ENCODE peak calls at places on chromosomes 3 and 15, in four cellular contexts. R is HepG2, L is SK-N-SH, O is K562. F is an unnamed sample.

GRCh38 chr15:77853910-77854309 is 221.2 kb upstream of the LINGO1 start:
- DNase-seq in R (no peak), L (no peak), O (no peak), F (no peak)

GRCh38 chr3:69342074-69342473 is 43.8 kb downstream of the FRMD4B start:
- DNase-seq in R (no peak), L (no peak), O (no peak), F (no peak)

GRCh38 chr15:90046846-90047481 is 45.8 kb downstream of the ZNF710 start:
- DNase-seq in R (no peak), L (no peak), O (no peak), F (no peak)

GRCh38 chr3:129942296-129942695 is 32.2 kb upstream of the TRH start:
- DNase-seq in R (peak), L (peak), O (peak), F (peak)

GRCh38 chr15:70096215-70096974 is 1.3 kb downstream of the TLE3 start:
- DNase-seq in R (no peak), L (peak), O (peak), F (peak)

GRCh38 chr3:106006001-106006400 is 137.2 kb upstream of the CBLB start:
- DNase-seq in R (no peak), L (no peak), O (no peak), F (no peak)

GRCh38 chr3:40387001-40387894 is at the start of gene ENTPD3:
- DNase-seq in R (no peak), L (peak), O (peak), F (peak)

GRCh38 chr3:42529463-42529862 is 27.0 kb downstream of the VIPR1 start:
- DNase-seq in R (no peak), L (no peak), O (no peak), F (no peak)

GRCh38 chr3:141019244-141019643 is 31.9 kb upstream of the SPSB4 start:
- DNase-seq in R (no peak), L (no peak), O (no peak), F (peak)

GRCh38 chr15:92247649-92248242 is 145.9 kb upstream of the ST8SIA2 start:
- DNase-seq in R (no peak), L (no peak), O (no peak), F (no peak)

GRCh38 chr3:45208587-45208986 is 17.5 kb downstream of the TMEM158 start:
- DNase-seq in R (no peak), L (no peak), O (no peak), F (no peak)

GRCh38 chr3:127168271-127168670 is 24.7 kb upstream of the PRR23E start:
- DNase-seq in R (no peak), L (no peak), O (no peak), F (no peak)

GRCh38 chr3:23439080-23439479 is 236.0 kb downstream of the UBE2E2 start:
- DNase-seq in R (no peak), L (no peak), O (no peak), F (no peak)

GRCh38 chr3:24042174-24042878 is 97.2 kb downstream of the NR1D2 start:
- DNase-seq in R (no peak), L (no peak), O (no peak), F (no peak)

GRCh38 chr3:15722877-15723623 is 74.7 kb downstream of the ANKRD28 start:
- DNase-seq in R (no peak), L (no peak), O (no peak), F (no peak)

GRCh38 chr15:66100761-66101160 is 152.8 kb downstream of the MEGF11 start:
- DNase-seq in R (no peak), L (no peak), O (no peak), F (no peak)

GRCh38 chr15:50816191-50816590 is 50.7 kb upstream of the SPPL2A start:
- DNase-seq in R (no peak), L (no peak), O (no peak), F (no peak)

GRCh38 chr15:100058458-100058857 is 283.3 kb downstream of the ADAMTS17 start:
- DNase-seq in R (no peak), L (no peak), O (no peak), F (no peak)

GRCh38 chr15:66246937-66247336 is 6.6 kb downstream of the MEGF11 start:
- DNase-seq in R (no peak), L (no peak), O (no peak), F (no peak)

GRCh38 chr3:123960791-123961507 is at the start of gene CCDC14:
- DNase-seq in R (peak), L (peak), O (peak), F (peak)

GRCh38 chr15:50250789-50251394 is 14.6 kb downstream of the HDC start:
- DNase-seq in R (no peak), L (no peak), O (no peak), F (no peak)

GRCh38 chr15:66780172-66780972 is 78.3 kb downstream of the SMAD6 start:
- DNase-seq in R (no peak), L (no peak), O (no peak), F (no peak)

GRCh38 chr3:57128863-57129602 is 36.1 kb downstream of the IL17RD start:
- DNase-seq in R (no peak), L (no peak), O (no peak), F (no peak)

GRCh38 chr3:99111235-99111634 is 209.7 kb upstream of the DCBLD2 start:
- DNase-seq in R (no peak), L (no peak), O (no peak), F (no peak)

GRCh38 chr15:92438471-92438870 is 44.8 kb downstream of the ST8SIA2 start:
- DNase-seq in R (no peak), L (no peak), O (no peak), F (no peak)

DNA sequence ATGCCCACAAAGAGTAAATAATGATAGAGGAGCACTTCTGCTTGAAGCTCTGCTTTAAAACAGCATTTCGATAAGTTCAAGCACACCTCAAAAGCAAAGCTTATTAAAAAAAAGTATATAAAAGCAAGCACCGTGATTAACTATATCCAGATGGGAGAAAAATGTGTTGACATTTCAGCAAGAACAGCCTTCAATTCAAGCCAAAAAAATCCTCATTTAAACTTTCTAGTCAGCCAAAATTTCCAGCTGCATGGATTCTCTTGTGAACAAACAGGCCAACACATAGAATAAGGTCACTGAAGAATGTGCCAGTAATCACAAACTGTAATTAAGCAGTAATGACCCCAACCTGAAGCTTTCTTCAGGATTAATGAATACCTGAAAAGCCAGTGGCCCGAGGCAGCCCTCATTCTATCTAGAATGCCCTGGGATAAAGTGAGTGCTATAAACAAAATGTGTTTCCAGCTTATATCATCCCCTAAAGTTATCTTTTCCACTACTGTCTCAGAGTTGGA is 130.7 kb upstream of the KCNMB2 start:
- DNase-seq in R (no peak), L (no peak), O (no peak), F (no peak)
- TF ChIP-seq FOXJ3 in R (no peak), L (no peak), O (no peak), F (no peak)

GRCh38 chr3:28912120-28912885 is 368.6 kb upstream of the RBMS3 start:
- DNase-seq in R (no peak), L (no peak), O (no peak), F (no peak)

GRCh38 chr3:28917895-28918294 is 363.0 kb upstream of the RBMS3 start:
- DNase-seq in R (no peak), L (no peak), O (no peak), F (no peak)

GRCh38 chr3:28922376-28922775 is 358.5 kb upstream of the RBMS3 start:
- DNase-seq in R (no peak), L (no peak), O (no peak), F (no peak)

GRCh38 chr3:28915711-28916481 is 365.0 kb upstream of the RBMS3 start:
- DNase-seq in R (no peak), L (peak), O (no peak), F (peak)

DNA sequence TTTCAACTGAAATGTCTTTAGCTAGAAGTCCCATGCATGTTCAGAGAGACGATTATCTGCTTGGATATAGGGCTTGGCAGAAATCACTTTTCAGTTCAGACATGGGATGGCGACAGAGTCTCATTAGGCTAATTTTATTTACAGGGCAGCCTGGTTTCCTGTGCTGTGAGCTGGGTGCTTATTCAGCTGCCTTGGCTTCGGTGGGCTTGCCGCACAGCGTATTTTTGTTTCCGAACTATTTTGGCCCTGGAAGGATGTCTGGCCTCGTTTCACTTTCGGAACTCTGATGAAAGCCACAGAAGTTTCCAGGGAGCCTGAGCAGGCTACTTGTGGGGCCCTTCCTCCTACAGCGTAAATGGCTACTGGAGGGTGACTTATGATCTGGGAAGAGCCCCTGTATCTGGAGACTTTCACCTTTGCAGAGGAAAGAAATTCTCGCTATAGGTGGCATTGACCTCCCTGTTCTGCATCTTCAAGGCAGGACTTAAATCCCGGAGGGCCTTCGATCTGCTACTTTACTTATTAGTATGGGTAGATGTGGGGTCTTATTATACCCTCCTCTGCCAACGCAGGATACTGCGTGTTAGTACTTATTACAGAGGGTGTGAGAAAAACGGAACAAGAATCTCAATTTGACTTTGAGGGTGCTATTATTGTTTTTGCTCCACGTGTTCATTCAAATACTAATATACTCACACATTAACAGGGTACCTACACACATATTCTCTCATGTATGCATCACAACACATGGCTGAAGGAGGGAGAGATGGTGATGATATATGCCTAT is 364.0 kb upstream of the RBMS3 start:
- DNase-seq in R (no peak), L (peak), O (no peak), F (peak)
- TF ChIP-seq FOXJ3 in R (no peak), L (no peak), O (no peak), F (no peak)

GRCh38 chr3:134029734-134030381 is at the start of gene SLCO2A1:
- DNase-seq in R (no peak), L (peak), O (no peak), F (peak)
- TF ChIP-seq FOXJ3 in R (no peak), L (no peak), O (no peak), F (no peak)

GRCh38 chr3:179447251-179447650 is 4.0 kb downstream of the GNB4 start:
- DNase-seq in R (no peak), L (no peak), O (no peak), F (no peak)

GRCh38 chr3:179450321-179450720 is 949 bp downstream of the GNB4 start:
- DNase-seq in R (no peak), L (no peak), O (no peak), F (no peak)

GRCh38 chr3:179450901-179451334 is 352 bp downstream of the GNB4 start:
- DNase-seq in R (no peak), L (no peak), O (peak), F (no peak)

GRCh38 chr3:179451335-179452165 is at the start of gene GNB4:
- DNase-seq in R (no peak), L (peak), O (peak), F (peak)

GRCh38 chr3:179449621-179450020 is 1.6 kb downstream of the GNB4 start:
- DNase-seq in R (no peak), L (no peak), O (no peak), F (no peak)
- TF ChIP-seq FOXJ3 in R (no peak), L (no peak), O (no peak), F (no peak)

GRCh38 chr3:195124378-195124985 is 146.5 kb downstream of the XXYLT1 start:
- DNase-seq in R (no peak), L (peak), O (no peak), F (no peak)
- TF ChIP-seq FOXJ3 in R (no peak), L (no peak), O (no peak), F (no peak)

GRCh38 chr3:187678869-187679268 is 8.7 kb upstream of the SST start:
- DNase-seq in R (peak), L (peak), O (peak), F (peak)
- TF ChIP-seq FOXJ3 in R (no peak), L (no peak), O (no peak), F (no peak)

GRCh38 chr15:54307252-54307902 is 329.1 kb downstream of the UNC13C start:
- DNase-seq in R (no peak), L (no peak), O (no peak), F (no peak)
- TF ChIP-seq FOXJ3 in R (no peak), L (no peak), O (no peak), F (no peak)

DNA sequence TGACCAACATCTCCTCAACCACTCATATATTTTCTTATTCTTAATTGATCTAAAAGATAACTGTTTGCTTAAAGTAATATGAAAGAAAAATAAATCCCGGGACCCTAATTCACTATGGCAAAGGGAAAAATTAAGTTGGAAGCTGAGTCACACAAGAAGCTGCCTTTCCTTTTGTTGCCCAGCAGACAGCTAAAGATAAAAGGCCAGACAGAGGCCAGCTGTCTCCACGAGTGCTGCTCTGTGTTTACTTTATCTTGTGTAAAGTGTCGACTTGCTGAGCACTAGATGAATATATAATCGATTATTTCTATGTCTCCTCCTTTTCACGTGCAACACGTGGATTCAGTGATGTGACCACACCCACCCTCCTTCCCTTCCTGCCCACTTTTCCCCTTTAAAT is 52.8 kb upstream of the NSMCE3 start:
- DNase-seq in R (no peak), L (no peak), O (no peak), F (no peak)
- TF ChIP-seq FOXJ3 in R (no peak), L (no peak), O (no peak), F (no peak)

GRCh38 chr3:29441020-29441324 is 160.1 kb downstream of the RBMS3 start:
- DNase-seq in R (no peak), L (no peak), O (no peak), F (no peak)
- TF ChIP-seq FOXJ3 in R (no peak), L (no peak), O (no peak), F (no peak)

DNA sequence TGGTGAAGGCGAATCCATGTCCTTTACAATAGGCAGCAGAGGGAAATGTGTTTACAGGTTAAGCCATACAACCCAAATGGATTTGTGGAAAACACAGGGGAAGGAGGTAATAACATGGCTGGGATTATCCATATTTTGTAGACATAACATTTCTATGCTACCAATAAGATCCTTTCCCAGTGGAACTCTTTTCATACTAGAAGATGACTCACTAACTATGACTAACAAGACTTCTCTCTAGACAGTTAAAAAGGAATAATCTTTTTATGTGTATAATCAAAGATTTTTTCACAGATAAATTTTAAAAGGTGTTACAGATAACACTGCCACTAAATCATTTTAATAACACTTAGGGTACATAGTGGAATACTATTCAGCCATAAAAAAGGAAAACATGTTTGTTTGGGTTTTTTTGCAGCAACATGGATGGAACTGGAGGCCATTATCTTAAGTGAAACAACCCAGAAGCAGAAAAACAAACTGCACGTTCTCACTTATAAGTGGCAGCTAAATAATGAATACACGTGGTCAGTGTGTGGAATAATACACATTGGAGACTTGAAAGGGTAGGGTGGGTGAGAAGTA is 39.6 kb downstream of the VPS13C start:
- DNase-seq in R (no peak), L (no peak), O (no peak), F (no peak)
- TF ChIP-seq FOXJ3 in R (no peak), L (no peak), O (no peak), F (no peak)

F was measured in WTC11.